ENCODE peak calls at places on chromosomes 3 and 15, in eight cellular contexts. B, C, M, W, F, K, J and R are unnamed samples.

GRCh38 chr15:29913528-29914135 is 91.4 kb upstream of the TJP1 start:
- DNase-seq in W (no peak), C (peak), F (no peak), B (no peak), M (peak), K (no peak), J (no peak), R (no peak)

GRCh38 chr3:15359677-15360397 is 27.5 kb upstream of the SH3BP5 start:
- DNase-seq in M (peak), B (no peak), W (no peak), F (no peak), C (no peak), J (no peak), K (no peak), R (no peak)

GRCh38 chr3:148158210-148158609 is 539.5 kb upstream of the AGTR1 start:
- DNase-seq in K (no peak), F (no peak), B (no peak), W (no peak), M (peak), C (no peak), J (no peak), R (no peak)

GRCh38 chr3:52204337-52205073 is 6.5 kb downstream of the ALAS1 start:
- DNase-seq in K (no peak), B (no peak), F (peak), M (no peak), J (no peak), C (no peak), W (no peak), R (no peak)

GRCh38 chr3:149299938-149300791 is 33.3 kb downstream of the TM4SF18 start:
- DNase-seq in B (no peak), J (no peak), M (peak), F (no peak), C (peak), W (no peak), K (peak), R (no peak)

GRCh38 chr3:71885001-71885400 is 100.1 kb upstream of the PROK2 start:
- DNase-seq in F (no peak), C (no peak), J (no peak), B (no peak), W (no peak), M (no peak), K (no peak), R (no peak)

GRCh38 chr15:40248006-40248783 is 9.3 kb downstream of the PAK6 start:
- DNase-seq in B (no peak), J (peak), M (no peak), C (no peak), K (no peak), W (peak), F (no peak), R (no peak)

GRCh38 chr3:141544697-141545096 is 57.9 kb downstream of the RASA2 start:
- DNase-seq in W (no peak), B (no peak), C (no peak), J (no peak), M (no peak), K (no peak), F (no peak), R (no peak)

GRCh38 chr3:12670789-12671450 is 7.0 kb upstream of the RAF1 start:
- DNase-seq in M (no peak), K (no peak), J (no peak), C (no peak), W (no peak), F (no peak), B (no peak), R (no peak)

GRCh38 chr15:52481915-52482314 is 46.8 kb downstream of the MYO5A start:
- DNase-seq in B (no peak), K (no peak), C (peak), J (no peak), M (peak), W (no peak), F (no peak), R (no peak)

GRCh38 chr3:133547432-133548041 is 25.9 kb upstream of the CDV3 start:
- DNase-seq in F (peak), M (peak), C (peak), J (no peak), K (no peak), W (peak), B (no peak), R (no peak)

GRCh38 chr3:166274996-166275395 is 437.8 kb upstream of the BCHE start:
- DNase-seq in J (no peak), W (no peak), B (no peak), K (no peak), F (no peak), C (no peak), M (no peak), R (no peak)

GRCh38 chr15:48683991-48684765 is 38.7 kb upstream of the FBN1 start:
- DNase-seq in K (no peak), B (no peak), M (no peak), C (no peak), F (no peak), J (no peak), W (no peak), R (no peak)

GRCh38 chr3:138227650-138228049 is 40.5 kb downstream of the ARMC8 start:
- DNase-seq in K (no peak), C (no peak), B (no peak), M (peak), W (no peak), J (no peak), F (no peak), R (no peak)

GRCh38 chr3:12752803-12753202 is 6.3 kb downstream of the TMEM40 start:
- DNase-seq in J (no peak), F (no peak), M (no peak), C (no peak), B (no peak), W (no peak), K (no peak), R (no peak)

GRCh38 chr3:13544293-13544831 is 4.6 kb upstream of the FBLN2 start:
- DNase-seq in K (peak), W (no peak), M (peak), F (no peak), B (no peak), J (no peak), C (peak), R (no peak)

GRCh38 chr15:51861557-51862350 is 32.3 kb downstream of the TMOD3 start:
- DNase-seq in M (no peak), K (no peak), F (no peak), W (no peak), C (no peak), B (no peak), J (no peak), R (no peak)

GRCh38 chr3:31775383-31775782 is 205.7 kb downstream of the OSBPL10 start:
- DNase-seq in F (no peak), B (no peak), M (no peak), K (no peak), W (no peak), C (no peak), J (no peak), R (no peak)

GRCh38 chr3:35392187-35392586 is 247.1 kb upstream of the ARPP21 start:
- DNase-seq in C (no peak), W (no peak), B (no peak), M (no peak), K (no peak), J (no peak), F (no peak), R (no peak)

GRCh38 chr3:50189274-50189673 is 2.1 kb upstream of the GNAT1 start:
- DNase-seq in B (no peak), C (no peak), W (peak), K (peak), M (peak), J (peak), F (peak), R (no peak)

GRCh38 chr3:10524799-10525301 is 19.5 kb upstream of the ATP2B2 start:
- DNase-seq in F (no peak), W (no peak), J (no peak), B (no peak), K (no peak), M (no peak), C (no peak), R (no peak)

GRCh38 chr3:29324180-29324651 is 43.3 kb downstream of the RBMS3 start:
- DNase-seq in K (no peak), F (no peak), B (no peak), W (peak), M (peak), J (no peak), C (no peak), R (no peak)

GRCh38 chr15:34043391-34043790 is 4.4 kb upstream of the AVEN start:
- DNase-seq in W (no peak), C (no peak), K (no peak), F (no peak), B (no peak), M (no peak), J (no peak), R (no peak)

GRCh38 chr15:51649659-51650521 is 27.3 kb upstream of the DMXL2 start:
- DNase-seq in M (peak), K (peak), C (peak), F (no peak), B (no peak), W (no peak), J (no peak), R (no peak)

GRCh38 chr3:11548721-11549131 is 95.0 kb downstream of the VGLL4 start:
- DNase-seq in K (no peak), J (no peak), B (no peak), W (peak), C (no peak), M (peak), F (no peak), R (no peak)

GRCh38 chr3:122021037-122021436 is 1.0 kb downstream of the ILDR1 start:
- DNase-seq in K (no peak), W (no peak), B (no peak), J (no peak), F (no peak), M (no peak), C (no peak), R (no peak)

GRCh38 chr3:4322635-4323034 is 19.5 kb downstream of the SETMAR start:
- DNase-seq in K (peak), F (no peak), W (no peak), M (peak), C (peak), B (no peak), J (no peak), R (no peak)

GRCh38 chr3:4038351-4038750 is 239.1 kb downstream of the LRRN1 start:
- DNase-seq in C (no peak), M (no peak), B (no peak), J (no peak), K (no peak), W (no peak), F (no peak), R (no peak)

GRCh38 chr15:41256577-41257038 is 25.5 kb downstream of the CHP1 start:
- DNase-seq in F (no peak), K (no peak), C (no peak), J (no peak), W (no peak), B (no peak), M (peak), R (no peak)

DNA sequence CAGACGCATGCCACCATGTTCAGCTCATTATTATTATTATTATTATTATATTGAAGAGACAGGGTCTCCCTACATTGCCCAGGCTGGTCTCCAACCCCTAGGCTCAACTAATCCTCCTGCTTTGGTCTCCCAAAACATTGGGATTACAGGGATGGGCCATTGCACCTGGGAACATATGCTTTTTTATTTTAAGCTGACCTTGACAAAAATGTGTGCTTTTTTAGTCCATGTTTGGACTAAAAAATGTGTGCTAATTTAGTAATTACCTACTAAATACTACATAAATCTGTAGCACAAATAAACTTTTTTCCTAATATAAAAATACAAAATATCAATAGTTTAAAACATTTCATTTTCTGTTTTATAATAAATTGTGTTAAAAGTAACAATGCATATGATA is 693.2 kb downstream of the ROBO1 start:
- DNase-seq in C (no peak), M (no peak), B (no peak), F (no peak), W (no peak), J (no peak), K (no peak), R (no peak)
- TF ChIP-seq CTCF in C (no peak), M (no peak), B (no peak), F (no peak), W (no peak), J (no peak), K (no peak), R (no peak)

GRCh38 chr3:62653806-62654205 is 221.4 kb downstream of the CADPS start:
- DNase-seq in F (no peak), B (no peak), J (no peak), K (no peak), C (no peak), M (no peak), W (no peak), R (no peak)

GRCh38 chr3:62662680-62663079 is 212.5 kb downstream of the CADPS start:
- DNase-seq in B (no peak), F (no peak), M (no peak), C (no peak), K (no peak), W (no peak), J (no peak), R (no peak)

GRCh38 chr3:62655319-62656063 is 219.7 kb downstream of the CADPS start:
- DNase-seq in C (no peak), B (no peak), F (no peak), W (no peak), J (no peak), K (no peak), M (no peak), R (no peak)

GRCh38 chr3:62659660-62660059 is 215.6 kb downstream of the CADPS start:
- DNase-seq in W (no peak), C (no peak), J (no peak), F (no peak), B (no peak), K (no peak), M (no peak), R (no peak)
- TF ChIP-seq CTCF in W (no peak), C (no peak), J (no peak), F (no peak), B (no peak), K (no peak), M (no peak), R (no peak)

DNA sequence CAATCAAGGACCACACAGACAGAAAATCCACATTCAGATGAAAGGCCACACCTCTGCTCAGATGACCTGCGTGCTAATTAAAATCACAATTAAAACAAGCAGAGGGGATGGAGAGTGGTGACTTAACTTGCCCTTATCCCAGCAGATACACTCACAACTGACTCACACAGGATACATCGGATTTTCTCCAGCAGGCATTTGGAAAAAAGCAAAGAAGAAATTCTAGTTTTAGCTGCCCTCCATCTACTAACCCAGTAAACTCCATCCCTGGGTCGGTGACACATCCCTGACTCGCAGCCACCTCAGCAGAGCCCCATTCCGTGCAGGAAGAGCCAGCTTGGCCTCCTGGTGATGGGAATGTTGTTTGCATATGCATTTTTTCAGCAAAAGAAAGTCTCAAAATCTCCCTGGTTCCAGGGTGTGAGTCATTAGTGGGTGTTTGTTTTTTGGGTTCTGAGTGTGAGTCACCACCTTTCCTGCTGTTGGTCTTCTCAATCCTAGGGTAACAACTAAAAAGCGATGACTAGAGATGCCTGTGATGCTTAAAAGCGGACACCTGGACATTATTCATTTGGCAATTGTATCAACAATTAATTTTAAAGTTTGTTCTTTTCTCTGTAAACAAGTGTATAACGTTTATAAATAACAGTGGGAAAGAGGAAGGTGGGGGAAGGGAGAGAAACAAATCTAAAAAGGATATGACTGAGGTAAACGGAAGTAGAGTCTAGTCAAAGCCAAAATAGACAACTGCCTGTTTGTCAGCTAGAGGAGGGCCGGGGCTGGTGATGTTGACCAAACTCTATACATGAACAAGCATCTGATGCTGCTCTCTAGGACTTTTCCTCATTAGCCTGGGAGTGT is 49.8 kb upstream of the SLC4A7 start:
- DNase-seq in B (no peak), K (peak), C (peak), M (peak), W (peak), F (peak), J (peak), R (no peak)
- TF ChIP-seq CTCF in B (no peak), K (peak), C (peak), M (peak), W (peak), F (no peak), J (no peak), R (no peak)

DNA sequence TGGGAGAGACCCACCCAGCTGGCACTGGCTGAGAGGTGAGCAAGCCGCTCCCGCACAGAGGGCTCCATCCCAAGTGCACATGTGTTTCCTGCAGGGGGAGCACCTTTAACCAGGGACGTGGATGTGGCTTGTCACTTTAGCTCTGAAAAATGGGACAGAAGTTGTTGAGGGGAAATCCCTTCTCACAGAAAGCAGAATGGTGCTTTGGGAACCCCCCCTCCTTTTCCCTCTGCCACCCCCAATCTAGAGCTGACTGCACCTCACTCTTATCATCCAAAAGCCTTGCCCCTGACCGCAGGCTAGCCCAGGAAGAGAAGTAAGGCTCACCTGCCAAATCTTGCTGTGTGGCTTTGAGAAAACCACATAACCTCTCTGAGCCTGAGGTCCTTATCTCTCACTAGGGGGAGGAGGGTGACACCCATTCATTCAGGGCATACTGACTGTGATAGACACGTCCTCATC is 77.9 kb downstream of the RPN1 start:
- DNase-seq in B (no peak), F (no peak), C (no peak), M (no peak), K (no peak), W (no peak), J (peak), R (no peak)
- TF ChIP-seq CTCF in B (no peak), F (no peak), C (peak), M (peak), K (peak), W (peak), J (peak), R (no peak)

GRCh38 chr3:26474706-26475105 is 147.9 kb upstream of the LRRC3B start:
- DNase-seq in K (no peak), B (no peak), J (no peak), F (no peak), M (no peak), C (no peak), W (no peak), R (no peak)
- TF ChIP-seq CTCF in K (no peak), B (no peak), J (no peak), F (no peak), M (no peak), C (no peak), W (no peak), R (no peak)

GRCh38 chr3:42640771-42641370 is 12.6 kb upstream of the ZBTB47 start:
- DNase-seq in C (no peak), K (no peak), M (no peak), W (no peak), F (no peak), B (no peak), J (no peak), R (no peak)

GRCh38 chr3:42639192-42639591 is 14.3 kb upstream of the ZBTB47 start:
- DNase-seq in W (no peak), B (no peak), F (no peak), C (no peak), M (no peak), K (no peak), J (no peak), R (no peak)

GRCh38 chr3:42638339-42638842 is 15.1 kb upstream of the ZBTB47 start:
- DNase-seq in K (no peak), M (no peak), B (no peak), F (no peak), C (no peak), J (no peak), W (no peak), R (no peak)

GRCh38 chr3:42637001-42637400 is 16.5 kb upstream of the ZBTB47 start:
- DNase-seq in M (no peak), W (no peak), B (no peak), C (no peak), K (no peak), F (no peak), J (no peak), R (no peak)

DNA sequence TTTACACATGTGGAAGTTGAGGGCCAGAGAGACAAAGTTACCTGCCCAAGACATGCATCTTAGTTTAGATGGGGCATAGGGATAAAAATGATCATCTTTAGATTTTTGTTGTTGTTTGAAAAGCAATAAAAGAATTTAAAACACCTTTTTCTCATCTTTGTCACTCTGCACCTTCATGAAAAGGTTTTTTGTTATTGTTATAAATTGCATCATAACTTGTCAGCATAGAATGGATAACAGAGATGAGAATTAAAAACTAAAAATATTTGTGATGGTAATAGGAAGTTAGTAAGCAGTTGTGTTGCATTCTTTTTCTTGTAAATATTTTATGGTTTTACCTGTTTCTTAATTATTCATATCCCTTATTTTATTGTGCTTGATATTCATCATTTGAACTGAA is 13.4 kb upstream of the ZBTB47 start:
- DNase-seq in F (no peak), K (no peak), W (no peak), J (no peak), B (no peak), M (no peak), C (no peak), R (no peak)
- TF ChIP-seq CTCF in F (no peak), K (no peak), W (no peak), J (no peak), B (no peak), M (no peak), C (no peak), R (no peak)

GRCh38 chr3:197891-198491 is 1.4 kb downstream of the CHL1 start:
- DNase-seq in C (no peak), M (no peak), W (peak), F (no peak), K (no peak), J (no peak), B (no peak), R (peak)
- TF ChIP-seq CTCF in C (no peak), M (no peak), W (no peak), F (no peak), K (no peak), J (no peak), B (no peak), R (no peak)